ENCODE peak calls at places on chromosomes 12 and 14, in eight cellular contexts. R, E, P, H, M, X, W and A are unnamed samples. For H3K4me1, the result is how much of the 10 kb centered on the place peaks cover.

GRCh38 chr12:55658635-55659391 is 22.1 kb downstream of the OR10P1 start:
- ATAC-seq in M (peak), X (no peak), E (peak), R (peak), P (peak), W (no peak), H (no peak), A (no peak)

GRCh38 chr14:54192610-54193009 is 204.2 kb upstream of the CDKN3 start:
- ATAC-seq in M (no peak), X (no peak), H (no peak), R (no peak), P (no peak), W (no peak), E (no peak), A (no peak)

GRCh38 chr14:58353516-58354299 is 42.0 kb upstream of the TOMM20L start:
- ATAC-seq in E (no peak), X (no peak), M (peak), W (no peak), P (no peak), H (no peak), R (no peak), A (no peak)

GRCh38 chr14:51744372-51745150 is 92.9 kb downstream of the FRMD6 start:
- ATAC-seq in E (no peak), R (no peak), P (peak), X (no peak), H (no peak), W (no peak), M (no peak), A (no peak)

GRCh38 chr14:96176275-96176674 is 28.4 kb upstream of the BDKRB2 start:
- ATAC-seq in W (no peak), H (no peak), P (no peak), M (no peak), R (no peak), X (no peak), E (no peak), A (peak)

GRCh38 chr12:6430990-6431353 is 13.8 kb upstream of the CD27 start:
- ATAC-seq in E (no peak), M (no peak), X (no peak), P (peak), R (peak), W (no peak), H (peak), A (no peak)

GRCh38 chr14:74913986-74914573 is 9.0 kb downstream of the RPS6KL1 start:
- ATAC-seq in M (peak), X (peak), W (no peak), R (peak), E (no peak), H (peak), P (peak), A (peak)

GRCh38 chr12:108338915-108339657 is at the start of gene CMKLR1:
- ATAC-seq in W (no peak), X (peak), M (peak), H (no peak), R (peak), E (peak), P (peak), A (peak)

GRCh38 chr14:34023824-34024767 is 73.2 kb upstream of the EGLN3 start:
- ATAC-seq in H (no peak), X (no peak), P (peak), W (no peak), M (no peak), E (no peak), R (no peak), A (no peak)

GRCh38 chr14:75236897-75237296 is 41.7 kb upstream of the FOS start:
- ATAC-seq in P (no peak), W (no peak), X (peak), R (no peak), E (no peak), H (no peak), M (peak), A (no peak)

GRCh38 chr12:25822281-25822680 is 136.2 kb upstream of the RASSF8 start:
- ATAC-seq in R (no peak), M (no peak), E (no peak), X (no peak), P (no peak), W (no peak), H (no peak), A (no peak)

GRCh38 chr12:97985834-97986233 is 523.2 kb downstream of the RMST start:
- ATAC-seq in P (no peak), W (no peak), E (no peak), R (no peak), X (no peak), H (no peak), M (no peak), A (no peak)

GRCh38 chr12:127108360-127109215 is 1158.4 kb upstream of the TMEM132C start:
- ATAC-seq in P (peak), R (peak), H (peak), X (peak), M (peak), W (no peak), E (peak), A (peak)

GRCh38 chr12:52382854-52383253 is 2.6 kb downstream of the KRT84 start:
- ATAC-seq in M (no peak), E (no peak), X (no peak), W (peak), P (no peak), R (no peak), H (no peak), A (no peak)

GRCh38 chr12:123713398-123714301 is 1.5 kb downstream of the ATP6V0A2 start:
- ATAC-seq in W (no peak), P (no peak), E (no peak), M (no peak), H (peak), X (peak), R (no peak), A (no peak)

GRCh38 chr12:102026728-102027127 is 35.1 kb downstream of the WASHC3 start:
- ATAC-seq in M (no peak), P (peak), H (no peak), X (no peak), R (no peak), E (no peak), W (no peak), A (no peak)

GRCh38 chr12:57046392-57046791 is 3.5 kb downstream of the MYO1A start:
- ATAC-seq in E (no peak), M (peak), X (peak), H (no peak), P (no peak), R (no peak), W (no peak), A (no peak)

GRCh38 chr12:4221157-4221556 is 52.4 kb upstream of the CCND2 start:
- ATAC-seq in E (no peak), R (no peak), W (no peak), X (no peak), H (no peak), P (no peak), M (no peak), A (no peak)

GRCh38 chr14:95524706-95525512 is 8.5 kb upstream of the SYNE3 start:
- ATAC-seq in P (no peak), M (peak), H (no peak), X (peak), E (no peak), W (no peak), R (no peak), A (no peak)

GRCh38 chr14:23827100-23827892 is 126.3 kb upstream of the DHRS4 start:
- ATAC-seq in M (no peak), P (no peak), R (no peak), E (no peak), H (no peak), W (no peak), X (no peak), A (no peak)

GRCh38 chr12:27190761-27191160 is 53.3 kb upstream of the STK38L start:
- ATAC-seq in X (no peak), W (no peak), R (peak), E (no peak), M (peak), P (peak), H (peak), A (no peak)

GRCh38 chr12:38161123-38162000 is 155.2 kb upstream of the ALG10B start:
- ATAC-seq in X (no peak), H (no peak), M (no peak), W (no peak), R (no peak), E (no peak), P (peak), A (no peak)

GRCh38 chr12:4178424-4179184 is 95.0 kb upstream of the CCND2 start:
- ATAC-seq in E (no peak), W (no peak), H (no peak), R (no peak), P (no peak), M (no peak), X (no peak), A (no peak)

GRCh38 chr14:104660597-104660996 is 28.8 kb upstream of the INF2 start:
- ATAC-seq in W (no peak), X (peak), P (no peak), M (no peak), H (no peak), E (no peak), R (no peak), A (no peak)

GRCh38 chr12:38166225-38166624 is 150.3 kb upstream of the ALG10B start:
- ATAC-seq in P (no peak), W (no peak), R (no peak), X (no peak), E (no peak), H (no peak), M (no peak), A (no peak)

GRCh38 chr12:97235102-97235501 is 227.5 kb upstream of the RMST start:
- ATAC-seq in P (no peak), M (no peak), X (no peak), R (no peak), E (no peak), W (no peak), H (no peak), A (no peak)

GRCh38 chr12:32486158-32486557 is 86.8 kb downstream of the FGD4 start:
- ATAC-seq in E (no peak), R (no peak), M (peak), P (no peak), X (peak), H (peak), W (no peak), A (no peak)

GRCh38 chr12:32488132-32488531 is 88.8 kb downstream of the FGD4 start:
- ATAC-seq in R (no peak), W (no peak), P (no peak), H (no peak), E (no peak), M (no peak), X (no peak), A (no peak)

GRCh38 chr12:32483993-32484392 is 84.6 kb downstream of the FGD4 start:
- ATAC-seq in H (no peak), R (no peak), P (no peak), X (no peak), M (no peak), W (no peak), E (no peak), A (no peak)

GRCh38 chr12:32482226-32482625 is 82.9 kb downstream of the FGD4 start:
- ATAC-seq in H (no peak), P (no peak), W (no peak), R (peak), M (peak), E (no peak), X (peak), A (no peak)

DNA sequence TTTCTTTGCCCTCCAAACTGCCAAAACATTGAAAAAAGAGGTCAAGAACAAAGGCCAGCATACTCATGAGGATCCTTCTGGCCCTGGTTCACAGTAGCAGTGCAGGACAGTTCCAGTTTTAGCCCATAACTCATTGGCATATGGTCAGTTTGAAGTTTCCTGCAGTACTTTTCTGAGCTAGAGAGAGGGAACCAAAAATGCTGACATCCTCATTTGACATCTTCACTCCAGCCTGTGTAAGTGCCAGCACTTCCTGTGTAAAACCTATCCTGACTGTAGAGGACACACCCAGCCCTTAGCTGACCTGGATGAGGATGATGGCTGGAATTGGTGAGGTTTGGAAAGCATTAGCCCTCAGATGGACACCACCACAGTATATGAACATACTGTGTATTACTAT is 84.1 kb downstream of the FGD4 start:
- ATAC-seq in X (peak), P (peak), E (peak), H (no peak), W (no peak), M (peak), R (peak), A (peak)
- H3K4me1 ChIP-seq in X (under half), P (under half), E (under half), H (under half), W (under half), M (under half), R (under half), A (under half)

GRCh38 chr12:46260913-46261476 is 7.8 kb downstream of the SLC38A1 start:
- ATAC-seq in M (no peak), H (peak), W (no peak), P (peak), E (no peak), X (peak), R (no peak), A (no peak)
- H3K4me1 ChIP-seq in M (under half), H (half or more), W (half or more), P (half or more), E (under half), X (under half), R (under half), A (under half)

DNA sequence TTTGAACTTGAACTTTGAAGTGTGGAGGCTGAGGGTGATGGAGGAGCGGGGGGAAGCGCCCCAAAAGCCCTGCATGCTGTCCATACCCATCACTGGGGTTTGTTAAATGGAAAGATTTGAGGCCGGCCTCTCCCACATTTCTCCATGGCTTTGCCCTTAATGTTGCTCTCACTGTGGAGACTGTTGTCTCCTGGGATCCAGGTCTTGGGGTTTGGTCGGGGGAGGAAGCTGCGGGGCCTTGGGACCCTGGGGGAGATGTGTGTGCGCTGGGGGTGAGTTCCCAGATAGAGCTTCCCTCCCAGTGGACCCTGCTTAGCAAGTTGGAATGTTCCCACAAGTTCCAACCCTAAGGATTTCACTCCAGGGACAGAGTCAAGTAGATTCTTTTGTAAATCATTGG is 28.0 kb upstream of the LRTM2 start:
- ATAC-seq in R (no peak), W (no peak), H (no peak), X (no peak), M (no peak), E (no peak), P (no peak), A (no peak)
- H3K4me1 ChIP-seq in R (under half), W (under half), H (under half), X (under half), M (under half), E (under half), P (under half), A (under half)

GRCh38 chr12:62605972-62606371 is 139.3 kb downstream of the MON2 start:
- ATAC-seq in P (no peak), R (no peak), E (no peak), W (no peak), X (no peak), H (no peak), M (no peak), A (no peak)
- H3K4me1 ChIP-seq in P (half or more), R (under half), E (under half), W (under half), X (under half), H (under half), M (under half), A (under half)

GRCh38 chr12:96233168-96233567 is 39.0 kb downstream of the ELK3 start:
- ATAC-seq in E (no peak), P (no peak), H (no peak), R (no peak), M (no peak), W (no peak), X (no peak), A (peak)
- H3K4me1 ChIP-seq in E (under half), P (under half), H (under half), R (under half), M (under half), W (under half), X (under half), A (under half)